ENCODE peak calls at places on chromosomes 3 and 15, in four cellular contexts. L is cardiac muscle cell, D is heart left ventricle, V is HCT116. U is an unnamed sample. For H3K27me3, the result is how much of the 10 kb centered on the place peaks cover.

GRCh38 chr3:121894191-121894990 is at the start of gene SLC15A2:
- DNase-seq in D (peak), V (no peak), L (peak), U (no peak)

GRCh38 chr3:128726691-128727031 is 678 bp downstream of the RAB7A start:
- DNase-seq in D (peak), V (no peak), L (peak), U (no peak)

GRCh38 chr3:157280786-157281185 is 120.8 kb upstream of the CCNL1 start:
- DNase-seq in L (peak), V (no peak), D (no peak), U (no peak)

GRCh38 chr3:167872032-167872431 is 136.5 kb downstream of the SERPINI1 start:
- DNase-seq in V (no peak), D (no peak), L (no peak), U (no peak)

GRCh38 chr3:58143417-58144055 is 67.2 kb downstream of the DNASE1L3 start:
- DNase-seq in V (no peak), D (no peak), L (no peak), U (no peak)

GRCh38 chr3:66998899-66999235 is 760 bp downstream of the KBTBD8 start:
- DNase-seq in D (no peak), V (no peak), L (peak), U (no peak)

GRCh38 chr15:71638876-71639275 is 171.5 kb upstream of the NR2E3 start:
- DNase-seq in L (no peak), D (no peak), V (no peak), U (no peak)

GRCh38 chr3:140510303-140510861 is 167.5 kb upstream of the TRIM42 start:
- DNase-seq in L (no peak), V (no peak), D (no peak), U (no peak)

GRCh38 chr3:60989893-60990740 is 261.1 kb downstream of the FHIT start:
- DNase-seq in L (no peak), V (no peak), D (no peak), U (no peak)

GRCh38 chr3:166283856-166284255 is 446.6 kb upstream of the BCHE start:
- DNase-seq in V (no peak), L (peak), D (no peak), U (peak)

GRCh38 chr15:41894791-41895463 is 1.1 kb upstream of the SPTBN5 start:
- DNase-seq in V (peak), L (peak), D (peak), U (no peak)

GRCh38 chr3:16362781-16363180 is 97.8 kb downstream of the OXNAD1 start:
- DNase-seq in V (no peak), D (no peak), L (no peak), U (no peak)

GRCh38 chr3:33440578-33441321 is 545 bp upstream of the UBP1 start:
- DNase-seq in D (peak), V (peak), L (peak), U (peak)

GRCh38 chr3:33439421-33440327 is 531 bp downstream of the UBP1 start:
- DNase-seq in V (no peak), D (peak), L (peak), U (no peak)

GRCh38 chr3:33441322-33441976 is 1.2 kb upstream of the UBP1 start:
- DNase-seq in L (no peak), V (no peak), D (no peak), U (no peak)

GRCh38 chr3:33440328-33440577 is at the start of gene UBP1:
- DNase-seq in L (no peak), V (no peak), D (peak), U (no peak)

DNA sequence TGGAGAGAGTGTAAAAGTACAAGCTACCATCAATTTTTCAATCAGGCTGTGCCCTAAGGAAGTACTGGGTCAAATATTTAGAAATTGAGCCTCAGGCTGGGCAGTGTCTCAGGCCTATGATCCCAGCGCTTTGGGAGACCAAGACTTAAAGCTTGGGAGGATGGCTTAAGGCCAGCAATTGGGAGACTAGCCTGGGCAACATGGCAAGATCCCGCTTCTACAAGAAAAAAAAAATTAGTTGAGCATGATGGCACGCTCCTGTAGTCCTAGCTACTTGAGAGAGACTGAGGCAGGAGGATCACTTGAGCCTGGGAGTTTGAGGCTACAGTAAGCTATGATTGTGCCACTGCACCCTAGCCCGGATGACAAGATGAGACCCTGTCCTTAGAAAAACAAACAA is 2.0 kb upstream of the UBP1 start:
- DNase-seq in D (no peak), V (no peak), L (no peak), U (no peak)
- H3K27ac ChIP-seq in D (no peak), V (peak), L (peak), U (no peak)

GRCh38 chr15:78340243-78341056 is at the start of gene CRABP1:
- DNase-seq in D (no peak), V (no peak), L (no peak), U (no peak)

GRCh38 chr15:78341057-78341763 is 1.1 kb downstream of the CRABP1 start:
- DNase-seq in V (no peak), L (no peak), D (no peak), U (no peak)

GRCh38 chr15:78339559-78339958 is 594 bp upstream of the CRABP1 start:
- DNase-seq in D (no peak), L (no peak), V (no peak), U (no peak)

GRCh38 chr15:78345726-78346125 is 5.6 kb downstream of the CRABP1 start:
- DNase-seq in L (no peak), D (no peak), V (no peak), U (no peak)

GRCh38 chr15:78343431-78343830 is 3.3 kb downstream of the CRABP1 start:
- DNase-seq in L (no peak), D (no peak), V (no peak), U (no peak)
- H3K27me3 ChIP-seq in L (under half), D (under half), V (under half), U (half or more)

GRCh38 chr15:88255496-88256171 is 905 bp downstream of the NTRK3 start:
- DNase-seq in D (no peak), L (peak), V (no peak), U (no peak)

GRCh38 chr15:88256261-88257230 is at the start of gene NTRK3:
- DNase-seq in D (no peak), L (peak), V (no peak), U (no peak)

GRCh38 chr15:88258021-88258641 is 1.6 kb upstream of the NTRK3 start:
- DNase-seq in L (peak), V (peak), D (no peak), U (no peak)

GRCh38 chr15:88255109-88255495 is 1.4 kb downstream of the NTRK3 start:
- DNase-seq in V (no peak), L (no peak), D (no peak), U (no peak)

DNA sequence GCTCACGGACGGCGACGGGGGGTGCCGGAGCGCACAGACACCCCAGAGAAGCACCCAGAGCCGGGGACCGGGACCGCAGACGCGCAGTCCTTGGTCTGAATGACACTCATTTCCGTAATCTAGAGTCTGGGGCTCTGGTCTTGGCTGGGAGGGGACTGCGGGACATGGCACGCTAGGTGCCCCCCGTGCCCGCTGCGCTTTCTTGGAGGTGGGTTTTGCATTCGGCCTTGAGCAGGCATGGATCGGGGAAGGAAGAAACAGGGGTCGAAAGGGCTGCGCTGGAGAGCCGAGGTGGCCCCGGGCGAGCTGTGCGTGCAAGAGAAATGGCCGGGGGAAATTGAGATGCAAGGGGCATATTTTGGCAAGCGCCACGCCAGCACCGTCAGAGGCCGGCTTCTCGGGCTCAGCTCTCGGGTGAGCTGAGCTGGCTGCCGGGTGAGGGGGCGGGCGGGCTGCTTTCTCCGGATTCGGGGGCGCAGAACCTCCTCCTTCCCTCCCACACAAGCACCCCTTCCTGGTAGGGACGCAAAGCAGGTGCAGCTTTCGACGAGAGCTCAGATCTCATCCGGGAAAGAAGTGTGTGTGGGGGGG is 867 bp upstream of the NTRK3 start:
- DNase-seq in V (no peak), D (no peak), L (no peak), U (no peak)
- H3K4me3 ChIP-seq in V (no peak), D (peak), L (peak), U (no peak)

GRCh38 chr3:134083008-134083407 is 53.3 kb upstream of the SLCO2A1 start:
- DNase-seq in D (no peak), V (no peak), L (no peak), U (no peak)

GRCh38 chr3:134082582-134082981 is 52.9 kb upstream of the SLCO2A1 start:
- DNase-seq in V (no peak), L (no peak), D (no peak), U (no peak)

GRCh38 chr3:134085034-134085775 is 55.5 kb upstream of the SLCO2A1 start:
- DNase-seq in D (no peak), V (no peak), L (no peak), U (no peak)

GRCh38 chr3:134083626-134084229 is 54.0 kb upstream of the SLCO2A1 start:
- DNase-seq in D (no peak), L (no peak), V (no peak), U (no peak)

GRCh38 chr3:134084230-134084950 is 54.7 kb upstream of the SLCO2A1 start:
- DNase-seq in V (no peak), L (no peak), D (no peak), U (no peak)
- H3K27ac ChIP-seq in V (no peak), L (no peak), D (no peak), U (no peak)

GRCh38 chr3:11056531-11057050 is 64.0 kb downstream of the SLC6A1 start:
- DNase-seq in V (no peak), L (no peak), D (no peak), U (no peak)
- H3K27me3 ChIP-seq in V (under half), L (under half), D (under half), U (under half)

DNA sequence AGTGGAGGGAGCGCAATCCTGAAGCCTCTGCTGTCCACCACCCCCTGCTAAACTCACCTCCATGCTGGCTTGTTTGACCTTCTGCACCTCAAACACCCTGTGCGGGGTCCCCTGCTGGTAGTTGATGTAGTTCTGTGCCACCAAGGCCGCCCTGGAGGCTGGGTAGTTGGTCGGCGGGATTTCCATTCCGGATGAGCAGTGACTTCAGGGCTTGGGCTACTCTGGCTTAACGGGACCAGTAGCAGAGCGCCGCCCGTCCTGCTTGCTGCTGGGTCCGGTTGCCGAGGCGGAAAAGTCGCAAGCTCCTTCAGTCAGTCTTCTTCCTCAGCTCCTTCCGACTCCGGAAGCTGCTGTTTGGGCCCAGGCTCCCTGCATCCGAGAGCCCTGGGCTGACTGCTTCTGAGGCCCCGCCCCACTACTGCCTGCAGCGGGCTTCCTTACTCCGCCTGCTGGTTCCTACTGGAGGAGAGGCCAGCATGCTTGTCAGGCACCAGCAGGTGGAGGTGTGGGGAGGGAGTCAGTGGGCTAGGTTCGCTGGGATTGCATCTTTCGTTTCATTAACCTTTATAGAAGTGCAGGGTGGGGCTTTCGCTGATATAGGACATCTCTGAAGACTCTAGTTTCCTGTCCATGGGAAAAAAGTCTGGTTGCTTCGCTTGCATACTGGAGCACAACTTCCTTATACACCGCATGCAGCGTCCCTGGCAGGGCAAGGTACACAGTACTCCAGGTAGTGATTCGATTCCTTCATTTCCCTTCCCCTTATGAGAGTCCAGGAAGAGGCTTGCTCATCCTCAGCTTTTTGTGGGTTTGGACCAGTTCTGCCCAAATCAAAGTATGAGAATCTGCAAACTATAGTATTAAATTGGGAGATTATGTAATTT is at the start of gene LXN:
- DNase-seq in V (no peak), D (peak), L (peak), U (peak)
- H3K4me3 ChIP-seq in V (no peak), D (peak), L (peak), U (peak)

DNA sequence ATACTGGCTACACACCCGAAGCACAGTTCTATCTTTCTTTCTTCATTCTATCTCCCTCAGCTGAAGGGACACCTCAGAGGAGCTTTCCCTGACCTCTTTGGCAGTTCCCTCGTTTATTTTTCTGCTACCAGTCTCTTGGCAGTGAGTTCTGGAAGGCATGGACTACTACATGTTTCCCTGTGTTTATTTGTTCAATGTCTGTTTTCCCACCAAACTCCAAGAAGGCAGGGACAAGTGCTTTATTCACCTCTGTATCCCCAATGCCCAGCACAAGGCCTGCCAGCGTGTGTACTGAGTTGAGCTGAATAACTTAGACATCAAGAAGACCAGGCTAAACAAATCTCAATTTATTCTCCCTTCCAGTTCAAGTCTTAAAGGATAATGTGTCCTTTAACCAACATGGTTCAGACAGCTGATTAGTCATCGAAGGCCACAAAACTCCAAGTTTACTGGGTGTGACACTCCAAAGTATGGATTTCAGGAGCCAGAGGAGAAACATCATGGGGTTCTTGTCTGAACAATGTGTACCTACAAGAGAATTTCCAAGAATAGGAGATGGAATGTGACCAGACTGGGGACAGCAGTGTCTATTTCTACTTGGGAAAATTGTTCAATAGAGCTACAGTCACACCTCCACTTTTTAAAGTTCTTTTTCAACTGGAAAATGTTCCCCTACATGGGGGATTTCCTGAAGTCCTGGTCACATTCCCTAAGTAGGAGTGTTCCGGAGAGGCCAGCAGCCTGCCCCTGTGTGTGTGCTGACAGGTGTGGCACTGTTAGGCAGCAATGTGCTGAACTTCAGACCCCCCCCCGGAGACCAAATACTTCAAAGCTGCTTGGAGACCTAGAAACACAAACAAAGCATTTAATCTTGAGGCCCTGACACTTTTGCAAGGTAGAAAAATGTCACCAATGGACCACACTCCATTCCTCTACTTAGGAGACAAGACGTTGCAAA is 259.9 kb upstream of the CTNNB1 start:
- DNase-seq in D (no peak), V (no peak), L (no peak), U (no peak)
- H3K27ac ChIP-seq in D (no peak), V (no peak), L (no peak), U (no peak)

U was measured in AG04450.